ENCODE peak calls at places on chromosome 9, in four cellular contexts. B is IMR-90, K is GM23248, F is GM12878. N is an unnamed sample.

GRCh38 chr9:132637801-132638200 is 32.0 kb downstream of the DDX31 start:
- DNase-seq in B (no peak), F (no peak), K (no peak), N (no peak)

GRCh38 chr9:120066315-120066714 is 513.7 kb downstream of the CDK5RAP2 start:
- DNase-seq in K (peak), F (no peak), B (no peak), N (no peak)

GRCh38 chr9:70113403-70114022 is 69.9 kb downstream of the MAMDC2 start:
- DNase-seq in B (peak), K (peak), F (no peak), N (peak)

GRCh38 chr9:114518120-114518519 is 12.8 kb upstream of the WHRN start:
- DNase-seq in B (no peak), K (no peak), F (no peak), N (no peak)

GRCh38 chr9:87381050-87381711 is 116.5 kb upstream of the DAPK1 start:
- DNase-seq in F (no peak), B (peak), K (peak), N (peak)

GRCh38 chr9:68546596-68547390 is 6.1 kb upstream of the TMEM252 start:
- DNase-seq in F (peak), K (no peak), B (no peak), N (no peak)

GRCh38 chr9:33221568-33221884 is 18.4 kb upstream of the SPINK4 start:
- DNase-seq in K (no peak), F (no peak), B (no peak), N (no peak)

GRCh38 chr9:124441291-124441690 is 9.0 kb upstream of the ADGRD2 start:
- DNase-seq in B (no peak), K (no peak), F (no peak), N (no peak)

GRCh38 chr9:18920685-18921084 is 112.3 kb downstream of the SAXO1 start:
- DNase-seq in F (no peak), B (peak), K (peak), N (no peak)

DNA sequence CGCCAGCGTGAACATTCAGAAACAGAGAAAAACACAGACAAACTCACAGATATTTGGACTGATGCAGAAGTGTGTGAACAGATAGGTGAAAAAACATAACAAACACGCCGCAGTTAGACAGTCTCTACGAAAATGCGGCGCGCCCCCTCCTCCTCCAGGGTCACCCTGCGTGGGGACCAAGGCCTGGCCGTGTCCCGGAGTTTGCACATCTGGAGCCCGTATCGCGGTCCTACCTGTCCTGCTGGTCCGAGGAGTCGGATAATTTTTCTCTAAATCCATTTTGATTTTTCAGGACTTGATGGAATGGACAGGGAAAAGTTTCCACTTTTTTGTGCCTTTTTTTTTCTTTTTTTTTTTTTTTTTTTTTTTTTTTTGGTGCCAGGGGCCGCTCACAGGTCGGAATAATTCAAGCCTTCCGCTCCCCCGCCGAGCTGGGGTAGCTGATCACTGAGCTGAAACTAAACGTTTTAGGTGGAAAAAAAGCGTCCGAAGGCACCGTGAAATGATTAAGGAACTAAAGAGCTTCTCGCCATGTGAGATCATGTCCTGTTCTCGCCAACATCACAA is at the start of gene PAX5:
- DNase-seq in F (no peak), B (no peak), K (peak), N (no peak)
- H3K4me3 ChIP-seq in F (peak), B (no peak), K (peak), N (no peak)

GRCh38 chr9:135224286-135224871 is 136.9 kb downstream of the OLFM1 start:
- DNase-seq in K (no peak), F (no peak), B (no peak), N (no peak)
- H2AFZ ChIP-seq in K (no peak), F (no peak), B (no peak), N (no peak)

GRCh38 chr9:129202613-129203555 is 24.8 kb upstream of the IER5L start:
- DNase-seq in B (peak), F (no peak), K (peak), N (peak)

GRCh38 chr9:129206401-129206800 is 28.3 kb upstream of the IER5L start:
- DNase-seq in B (no peak), K (no peak), F (no peak), N (no peak)

GRCh38 chr9:129201289-129201688 is 23.2 kb upstream of the IER5L start:
- DNase-seq in B (no peak), F (no peak), K (no peak), N (no peak)

GRCh38 chr9:129204840-129205239 is 26.8 kb upstream of the IER5L start:
- DNase-seq in F (no peak), K (no peak), B (no peak), N (no peak)

GRCh38 chr9:129203556-129203909 is 25.5 kb upstream of the IER5L start:
- DNase-seq in B (no peak), K (no peak), F (no peak), N (no peak)
- H3K4me3 ChIP-seq in B (no peak), K (peak), F (no peak), N (no peak)

GRCh38 chr9:99076483-99077171 is 28.3 kb upstream of the TGFBR1 start:
- DNase-seq in F (no peak), B (no peak), K (no peak), N (no peak)
- H2AFZ ChIP-seq in F (peak), B (peak), K (peak), N (no peak)

GRCh38 chr9:137459601-137460362 is 648 bp upstream of the NSMF start:
- DNase-seq in B (no peak), F (no peak), K (no peak), N (no peak)
- H3K4me3 ChIP-seq in B (peak), F (peak), K (peak), N (no peak)

GRCh38 chr9:88529496-88529895 is 5.5 kb upstream of the NXNL2 start:
- DNase-seq in F (no peak), B (no peak), K (no peak), N (no peak)

GRCh38 chr9:88531920-88532319 is 3.1 kb upstream of the NXNL2 start:
- DNase-seq in K (no peak), F (no peak), B (no peak), N (no peak)

GRCh38 chr9:88532320-88532719 is 2.7 kb upstream of the NXNL2 start:
- DNase-seq in B (peak), K (no peak), F (no peak), N (peak)

GRCh38 chr9:88528356-88528755 is 6.6 kb upstream of the NXNL2 start:
- DNase-seq in B (peak), F (no peak), K (peak), N (no peak)

DNA sequence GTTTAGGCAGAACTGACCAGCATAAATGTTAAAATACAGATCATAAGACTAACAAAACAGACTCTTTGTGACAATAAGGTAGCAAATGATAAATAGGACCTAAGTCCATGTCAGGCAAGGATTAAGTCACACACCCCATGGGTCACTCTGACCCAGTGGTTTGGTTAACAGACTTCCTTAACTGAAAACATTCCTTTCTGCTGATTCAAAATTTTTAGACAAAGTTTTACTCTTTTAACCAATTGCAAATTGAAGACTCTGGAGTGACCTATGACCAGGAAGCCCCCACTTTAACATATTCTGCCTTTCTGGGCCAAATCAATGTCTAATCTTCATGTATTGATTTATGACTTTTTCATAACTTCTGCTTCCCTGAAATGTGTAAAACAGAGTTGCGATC is 4.9 kb upstream of the NXNL2 start:
- DNase-seq in F (no peak), K (peak), B (peak), N (no peak)
- H2AFZ ChIP-seq in F (no peak), K (no peak), B (no peak), N (no peak)

N was measured in hepatocyte.